ENCODE peak calls at places on chromosomes 7 and 10, in four cellular contexts. A is endothelial cell, U is HFF-Myc, F is foreskin fibroblast. O is an unnamed sample.

GRCh38 chr7:95593343-95593742 is 3.0 kb downstream of the PDK4 start:
- DNase-seq in A (no peak), F (no peak), U (no peak), O (no peak)

GRCh38 chr10:114631678-114632417 is 26.2 kb downstream of the ABLIM1 start:
- DNase-seq in U (no peak), A (peak), F (no peak), O (peak)

GRCh38 chr7:4712371-4713182 is 30.5 kb downstream of the FOXK1 start:
- DNase-seq in U (peak), A (no peak), F (peak), O (no peak)

GRCh38 chr7:126511046-126511445 is 741.7 kb downstream of the GRM8 start:
- DNase-seq in F (no peak), U (no peak), A (no peak), O (no peak)

GRCh38 chr7:70739646-70740045 is 392.3 kb upstream of the GALNT17 start:
- DNase-seq in A (no peak), U (no peak), F (no peak), O (no peak)

GRCh38 chr7:140155428-140155827 is 21.4 kb downstream of the KDM7A start:
- DNase-seq in U (no peak), A (no peak), F (no peak), O (no peak)

GRCh38 chr10:110618206-110618605 is 25.9 kb upstream of the RBM20 start:
- DNase-seq in F (no peak), A (no peak), U (no peak), O (no peak)

GRCh38 chr10:21519981-21520436 is 5.5 kb downstream of the SKIDA1 start:
- DNase-seq in F (peak), U (no peak), A (no peak), O (no peak)

GRCh38 chr7:46744957-46745699 is 824.1 kb upstream of the IGFBP3 start:
- DNase-seq in A (no peak), F (no peak), U (no peak), O (no peak)

GRCh38 chr10:132448248-132448731 is 51.3 kb downstream of the PWWP2B start:
- DNase-seq in U (no peak), F (no peak), A (no peak), O (no peak)

GRCh38 chr10:104614245-104614831 is 26.8 kb upstream of the SORCS3 start:
- DNase-seq in F (peak), U (no peak), A (peak), O (no peak)

GRCh38 chr10:27625452-27626345 is 119.9 kb downstream of the MKX start:
- DNase-seq in A (no peak), U (peak), F (no peak), O (no peak)
- TF ChIP-seq CTCF in A (no peak), U (no peak), F (no peak), O (no peak)

GRCh38 chr10:1854271-1854670 is 116.9 kb upstream of the ADARB2 start:
- DNase-seq in A (no peak), F (no peak), U (no peak), O (no peak)
- TF ChIP-seq CTCF in A (no peak), F (no peak), U (no peak), O (no peak)

GRCh38 chr7:134703241-134703594 is 56.6 kb downstream of the BPGM start:
- DNase-seq in F (no peak), U (no peak), A (no peak), O (no peak)

GRCh38 chr7:134702366-134703240 is 56.0 kb downstream of the BPGM start:
- DNase-seq in A (no peak), U (no peak), F (no peak), O (no peak)

GRCh38 chr7:134699871-134700270 is 53.2 kb downstream of the BPGM start:
- DNase-seq in U (no peak), F (no peak), A (no peak), O (no peak)

GRCh38 chr7:134699021-134699818 is 52.6 kb downstream of the BPGM start:
- DNase-seq in F (no peak), A (no peak), U (no peak), O (no peak)

DNA sequence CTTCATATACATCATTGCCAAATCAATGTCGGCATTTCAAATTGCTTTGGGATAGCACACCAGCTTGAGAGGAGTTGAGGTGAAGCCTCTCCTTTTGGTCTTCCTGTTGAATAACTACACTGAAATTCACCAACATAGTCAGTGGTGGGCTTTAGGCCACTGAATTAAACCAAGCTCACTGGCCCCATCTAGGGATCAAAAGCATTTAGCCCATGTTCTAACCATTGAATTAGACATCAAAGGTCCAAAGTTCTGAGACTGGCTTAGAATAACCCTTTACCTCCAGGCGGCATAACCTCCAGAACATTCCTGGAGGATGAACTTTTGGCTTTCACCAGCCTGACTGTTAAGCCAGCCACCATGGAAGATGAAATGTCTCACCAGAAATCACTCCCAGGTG is 54.6 kb downstream of the BPGM start:
- DNase-seq in U (no peak), F (peak), A (no peak), O (no peak)
- TF ChIP-seq CTCF in U (peak), F (peak), A (peak), O (peak)

DNA sequence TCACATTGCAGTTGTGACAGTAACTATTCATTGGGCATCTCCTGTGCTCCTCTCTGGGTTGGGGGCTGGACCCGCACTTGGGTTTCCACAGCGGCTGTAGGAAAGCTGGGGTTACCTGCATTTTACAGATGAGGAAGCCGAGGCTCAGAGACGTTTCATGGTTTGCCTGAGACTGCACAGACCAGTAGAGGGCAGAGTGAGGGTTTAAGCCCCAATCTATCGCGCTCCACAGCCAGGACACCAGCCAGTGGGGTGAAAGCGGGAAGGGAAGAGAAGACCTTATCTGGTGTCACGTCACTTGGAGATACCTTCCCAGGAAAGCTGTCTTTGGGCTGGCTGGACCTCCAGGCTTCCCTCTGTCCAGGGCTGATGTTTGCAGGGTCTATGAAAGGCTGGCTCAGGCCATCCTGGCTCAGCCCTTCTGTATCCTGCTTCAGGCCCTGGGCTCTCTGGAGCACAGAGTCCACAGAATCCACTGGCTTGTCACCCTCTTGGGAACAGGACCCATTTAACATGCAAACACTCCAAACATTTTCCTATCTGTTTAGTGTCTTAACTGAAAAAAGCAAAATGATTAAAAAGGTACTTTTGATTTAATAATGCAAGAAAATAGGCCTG is 167.7 kb downstream of the EMX2 start:
- DNase-seq in F (no peak), U (no peak), A (no peak), O (no peak)
- TF ChIP-seq CTCF in F (no peak), U (no peak), A (no peak), O (no peak)

O was measured in progenitor cell of endocrine pancreas.